ENCODE peak calls at places on chromosomes 2 and 18, in four cellular contexts. U is HepG2, T is GM12865, B is astrocyte of the hippocampus. Y is an unnamed sample.

GRCh38 chr2:202780514-202781021 is 91.0 kb downstream of the ICA1L start:
- DNase-seq in T (peak), B (peak), U (no peak), Y (no peak)

GRCh38 chr2:203861607-203862006 is 6.0 kb upstream of the CTLA4 start:
- DNase-seq in B (no peak), T (no peak), U (no peak), Y (no peak)

GRCh38 chr18:48940854-48941531 is 9.8 kb downstream of the SMAD7 start:
- DNase-seq in T (peak), B (peak), U (no peak), Y (no peak)

GRCh38 chr2:190961918-190962487 is 52.0 kb downstream of the STAT1 start:
- DNase-seq in T (no peak), U (no peak), B (peak), Y (no peak)

GRCh38 chr2:179932786-179933185 is 71.4 kb upstream of the ZNF385B start:
- DNase-seq in B (peak), U (no peak), T (no peak), Y (no peak)

GRCh38 chr2:48715042-48715899 is 40.3 kb downstream of the LHCGR start:
- DNase-seq in B (peak), T (no peak), U (no peak), Y (peak)

GRCh38 chr18:7165846-7166393 is 48.3 kb upstream of the LAMA1 start:
- DNase-seq in U (no peak), B (no peak), T (no peak), Y (no peak)

GRCh38 chr2:84474176-84474575 is 15.1 kb upstream of the SUCLG1 start:
- DNase-seq in B (no peak), U (no peak), T (no peak), Y (no peak)

GRCh38 chr2:60707750-60708371 is 48.2 kb upstream of the PAPOLG start:
- DNase-seq in T (peak), U (peak), B (peak), Y (peak)

GRCh38 chr18:3060667-3061580 is 48.0 kb upstream of the LPIN2 start:
- DNase-seq in U (peak), B (no peak), T (peak), Y (no peak)

GRCh38 chr2:216149741-216150140 is 40.6 kb downstream of the XRCC5 start:
- DNase-seq in B (peak), T (no peak), U (no peak), Y (no peak)

GRCh38 chr2:22807876-22808275 is 577.1 kb upstream of the KLHL29 start:
- DNase-seq in B (no peak), T (no peak), U (no peak), Y (no peak)

Y was measured in hepatocyte.